ENCODE peak calls at places on chromosomes 12 and 14, in six cellular contexts. One of them, this sample, is unnamed.

GRCh38 chr12:97557116-97557515 is 94.5 kb downstream of the RMST start:
- DNase-seq in GDM1: no peak
- DNase-seq in left colon: no peak
- DNase-seq in esophagus squamous epithelium: no peak
- DNase-seq in NCI-H526: no peak
- DNase-seq in AG08395: no peak
- DNase-seq in this sample: no peak

GRCh38 chr12:124767075-124767821 is 96.4 kb downstream of the SCARB1 start:
- DNase-seq in GDM1: peak; percentile 74
- DNase-seq in left colon: peak; percentile 81
- DNase-seq in esophagus squamous epithelium: peak; percentile 13
- DNase-seq in NCI-H526: no peak
- DNase-seq in AG08395: peak; percentile 77
- DNase-seq in this sample: peak; percentile 81

GRCh38 chr12:124484526-124484953 is 82.9 kb downstream of the NCOR2 start:
- DNase-seq in GDM1: no peak
- DNase-seq in left colon: no peak
- DNase-seq in esophagus squamous epithelium: no peak
- DNase-seq in NCI-H526: no peak
- DNase-seq in AG08395: no peak
- DNase-seq in this sample: no peak

GRCh38 chr14:97878727-97879126 is 1081.5 kb downstream of the VRK1 start:
- DNase-seq in GDM1: no peak
- DNase-seq in left colon: no peak
- DNase-seq in esophagus squamous epithelium: no peak
- DNase-seq in NCI-H526: no peak
- DNase-seq in AG08395: peak; percentile 7
- DNase-seq in this sample: no peak

GRCh38 chr14:75711134-75711795 is 50.2 kb downstream of the TTLL5 start:
- DNase-seq in GDM1: no peak
- DNase-seq in left colon: no peak
- DNase-seq in esophagus squamous epithelium: no peak
- DNase-seq in NCI-H526: no peak
- DNase-seq in AG08395: peak; percentile 72
- DNase-seq in this sample: no peak

GRCh38 chr14:37247777-37248461 is 50.2 kb downstream of the MIPOL1 start:
- DNase-seq in GDM1: no peak
- DNase-seq in left colon: no peak
- DNase-seq in esophagus squamous epithelium: no peak
- DNase-seq in NCI-H526: no peak
- DNase-seq in AG08395: no peak
- DNase-seq in this sample: no peak

GRCh38 chr12:2856901-2857495 is at the start of gene TEX52:
- DNase-seq in GDM1: no peak
- DNase-seq in left colon: no peak
- DNase-seq in esophagus squamous epithelium: no peak
- DNase-seq in NCI-H526: no peak
- DNase-seq in AG08395: no peak
- DNase-seq in this sample: no peak

GRCh38 chr12:121773011-121773777 is 20.3 kb downstream of the RHOF start:
- DNase-seq in GDM1: peak; percentile 12
- DNase-seq in left colon: peak; percentile 81
- DNase-seq in esophagus squamous epithelium: no peak
- DNase-seq in NCI-H526: peak; percentile 23
- DNase-seq in AG08395: peak; percentile 76
- DNase-seq in this sample: peak; percentile 62

GRCh38 chr12:124532331-124532750 is 35.1 kb downstream of the NCOR2 start:
- DNase-seq in GDM1: no peak
- DNase-seq in left colon: no peak
- DNase-seq in esophagus squamous epithelium: no peak
- DNase-seq in NCI-H526: no peak
- DNase-seq in AG08395: no peak
- DNase-seq in this sample: no peak

GRCh38 chr12:29782285-29782820 is 1.4 kb downstream of the TMTC1 start:
- DNase-seq in GDM1: no peak
- DNase-seq in left colon: no peak
- DNase-seq in esophagus squamous epithelium: no peak
- DNase-seq in NCI-H526: no peak
- DNase-seq in AG08395: peak; percentile 24
- DNase-seq in this sample: no peak

GRCh38 chr14:26846388-26846787 is 248.6 kb upstream of the NOVA1 start:
- DNase-seq in GDM1: no peak
- DNase-seq in left colon: peak; percentile 4
- DNase-seq in esophagus squamous epithelium: no peak
- DNase-seq in NCI-H526: no peak
- DNase-seq in AG08395: no peak
- DNase-seq in this sample: no peak

GRCh38 chr14:96204151-96205058 is at the start of gene BDKRB2:
- DNase-seq in GDM1: no peak
- DNase-seq in left colon: peak; percentile 81
- DNase-seq in esophagus squamous epithelium: no peak
- DNase-seq in NCI-H526: peak; percentile 30
- DNase-seq in AG08395: peak; percentile 95
- DNase-seq in this sample: no peak

This sample was measured in activated T-cell treated with anti-CD3 and anti-CD28 coated beads for 4 hours.